ENCODE peak calls at places on chromosome X, in nine cellular contexts. P, R, C, Y, X, L, W, Z and N are unnamed samples.
A peak's percentile ranks its signal among the peaks of the same experiment; 100 is the strongest.

GRCh38 chrX:20374866-20375530 is 108.3 kb upstream of the RPS6KA3 start:
- DNase-seq in P (peak; percentile 24), R (no peak), C (peak; percentile 51), Y (peak; percentile 67), X (peak; percentile 15), L (no peak), W (no peak), Z (peak; percentile 29), N (no peak)

GRCh38 chrX:155745792-155746191 is 133.0 kb upstream of the TMLHE start:
- DNase-seq in P (peak; percentile 46), R (no peak), C (peak; percentile 37), Y (peak; percentile 80), X (peak; percentile 47), L (no peak), W (peak; percentile 75), Z (no peak), N (no peak)

GRCh38 chrX:108362026-108362425 is 76.2 kb downstream of the COL4A6 start:
- DNase-seq in P (peak; percentile 21), R (no peak), C (no peak), Y (no peak), X (no peak), L (no peak), W (no peak), Z (no peak), N (no peak)

GRCh38 chrX:129566081-129566480 is 26.0 kb downstream of the OCRL start:
- DNase-seq in P (no peak), R (no peak), C (no peak), Y (no peak), X (peak; percentile 70), L (no peak), W (no peak), Z (no peak), N (no peak)

GRCh38 chrX:22325091-22325490 is 52.4 kb downstream of the CBLL2 start:
- DNase-seq in P (no peak), R (no peak), C (peak; percentile 32), Y (no peak), X (peak; percentile 52), L (no peak), W (no peak), Z (no peak), N (no peak)

GRCh38 chrX:41275661-41276609 is 58.0 kb upstream of the DDX3X start:
- DNase-seq in P (peak; percentile 76), R (peak; percentile 74), C (peak; percentile 80), Y (no peak), X (peak; percentile 65), L (peak; percentile 61), W (peak; percentile 67), Z (peak; percentile 74), N (peak; percentile 87)

GRCh38 chrX:103488332-103488731 is 31.0 kb downstream of the RAB40A start:
- DNase-seq in P (no peak), R (no peak), C (peak; percentile 11), Y (no peak), X (peak; percentile 45), L (no peak), W (no peak), Z (no peak), N (no peak)

GRCh38 chrX:67545772-67546495 is 2.1 kb downstream of the AR start:
- DNase-seq in P (peak; percentile 34), R (no peak), C (peak; percentile 36), Y (no peak), X (peak; percentile 27), L (peak; percentile 21), W (no peak), Z (no peak), N (peak; percentile 84)

GRCh38 chrX:133254666-133255065 is 36.5 kb upstream of the TFDP3 start:
- DNase-seq in P (no peak), R (no peak), C (no peak), Y (peak; percentile 70), X (peak; percentile 7), L (no peak), W (no peak), Z (no peak), N (no peak)

GRCh38 chrX:18668468-18668867 is 3.4 kb downstream of the RS1 start:
- DNase-seq in P (no peak), R (no peak), C (no peak), Y (no peak), X (no peak), L (no peak), W (no peak), Z (no peak), N (no peak)

GRCh38 chrX:80223922-80224579 is 196.2 kb upstream of the TENT5D start:
- DNase-seq in P (no peak), R (no peak), C (no peak), Y (no peak), X (peak; percentile 8), L (no peak), W (no peak), Z (no peak), N (no peak)

GRCh38 chrX:147565239-147565638 is 346.5 kb upstream of the FMR1 start:
- DNase-seq in P (no peak), R (no peak), C (no peak), Y (no peak), X (no peak), L (no peak), W (no peak), Z (no peak), N (no peak)

GRCh38 chrX:50594788-50595187 is 124.2 kb upstream of the DGKK start:
- DNase-seq in P (no peak), R (no peak), C (no peak), Y (no peak), X (peak; percentile 30), L (peak; percentile 27), W (no peak), Z (no peak), N (no peak)

GRCh38 chrX:74506310-74507115 is 85.2 kb downstream of the SLC16A2 start:
- DNase-seq in P (no peak), R (no peak), C (no peak), Y (no peak), X (no peak), L (no peak), W (no peak), Z (peak; percentile 22), N (no peak)

GRCh38 chrX:39133971-39134370 is 332.7 kb downstream of the MID1IP1 start:
- DNase-seq in P (peak; percentile 15), R (no peak), C (peak; percentile 28), Y (no peak), X (no peak), L (peak; percentile 3), W (no peak), Z (no peak), N (no peak)

GRCh38 chrX:24294619-24295018 is 19.2 kb downstream of the SUPT20HL2 start:
- DNase-seq in P (peak; percentile 34), R (no peak), C (peak; percentile 61), Y (no peak), X (peak; percentile 20), L (peak; percentile 44), W (no peak), Z (no peak), N (no peak)

GRCh38 chrX:130086414-130087207 is 23.7 kb downstream of the ELF4 start:
- DNase-seq in P (no peak), R (no peak), C (no peak), Y (no peak), X (no peak), L (no peak), W (no peak), Z (no peak), N (no peak)

GRCh38 chrX:85084770-85085393 is 81.2 kb downstream of the APOOL start:
- DNase-seq in P (peak; percentile 48), R (no peak), C (peak; percentile 17), Y (no peak), X (peak; percentile 59), L (peak; percentile 5), W (peak; percentile 23), Z (peak; percentile 45), N (no peak)

GRCh38 chrX:2901367-2902036 is 27.6 kb downstream of the ARSD start:
- DNase-seq in P (no peak), R (no peak), C (no peak), Y (no peak), X (no peak), L (no peak), W (no peak), Z (no peak), N (no peak)

GRCh38 chrX:67692246-67692645 is 148.4 kb downstream of the AR start:
- DNase-seq in P (no peak), R (no peak), C (no peak), Y (no peak), X (peak; percentile 76), L (no peak), W (no peak), Z (no peak), N (no peak)

GRCh38 chrX:41563881-41564280 is 116.7 kb downstream of the NYX start:
- DNase-seq in P (no peak), R (no peak), C (no peak), Y (no peak), X (peak; percentile 28), L (no peak), W (no peak), Z (no peak), N (no peak)

GRCh38 chrX:153603131-153603656 is 4.3 kb upstream of the CCNQ start:
- DNase-seq in P (no peak), R (no peak), C (no peak), Y (no peak), X (no peak), L (no peak), W (no peak), Z (no peak), N (no peak)

GRCh38 chrX:132741706-132742105 is 216.7 kb downstream of the HS6ST2 start:
- DNase-seq in P (no peak), R (no peak), C (no peak), Y (no peak), X (no peak), L (no peak), W (no peak), Z (no peak), N (no peak)

GRCh38 chrX:55489315-55490009 is at the start of gene USP51:
- DNase-seq in P (peak; percentile 81), R (no peak), C (peak; percentile 74), Y (no peak), X (peak; percentile 68), L (peak; percentile 40), W (peak; percentile 39), Z (peak; percentile 49), N (no peak)
- TF ChIP-seq CTCF in P (peak; percentile 2), R (no peak), C (no peak), Y (no peak), X (peak; percentile 4), L (no peak), W (no peak), Z (peak; percentile 21), N (peak; percentile 22)

GRCh38 chrX:97016106-97016505 is 132.4 kb downstream of the RPA4 start:
- DNase-seq in P (no peak), R (no peak), C (no peak), Y (no peak), X (peak; percentile 19), L (no peak), W (no peak), Z (no peak), N (no peak)
- TF ChIP-seq CTCF in P (peak; percentile 12), R (no peak), C (no peak), Y (no peak), X (no peak), L (no peak), W (no peak), Z (no peak), N (peak; percentile 21)

GRCh38 chrX:71514367-71515038 is 18.4 kb upstream of the OGT start:
- DNase-seq in P (no peak), R (no peak), C (no peak), Y (no peak), X (no peak), L (no peak), W (no peak), Z (no peak), N (no peak)
- TF ChIP-seq CTCF in P (no peak), R (no peak), C (no peak), Y (no peak), X (no peak), L (no peak), W (no peak), Z (no peak), N (no peak)

GRCh38 chrX:110104078-110104477 is 101.2 kb downstream of the TMEM164 start:
- DNase-seq in P (no peak), R (no peak), C (no peak), Y (no peak), X (no peak), L (no peak), W (no peak), Z (no peak), N (no peak)
- TF ChIP-seq CTCF in P (no peak), R (no peak), C (no peak), Y (no peak), X (no peak), L (no peak), W (no peak), Z (no peak), N (no peak)